ENCODE peak calls at places on chromosomes 12 and 14, in six cellular contexts. Q, U, C, J, O and L are unnamed samples.

GRCh38 chr14:90871605-90872233 is 55.5 kb upstream of the TTC7B start:
- DNase-seq in Q (no peak), U (no peak), C (no peak), J (no peak), O (peak; percentile 66), L (no peak)

GRCh38 chr12:95951515-95951914 is 8.4 kb downstream of the AMDHD1 start:
- DNase-seq in Q (no peak), U (no peak), C (no peak), J (no peak), O (no peak), L (no peak)

GRCh38 chr14:74622257-74622656 is 10.2 kb upstream of the LTBP2 start:
- DNase-seq in Q (no peak), U (no peak), C (no peak), J (no peak), O (no peak), L (no peak)

GRCh38 chr14:70887207-70888150 is 19.8 kb upstream of the PCNX1 start:
- DNase-seq in Q (peak; percentile 79), U (no peak), C (no peak), J (no peak), O (peak; percentile 47), L (no peak)

GRCh38 chr12:31962076-31962475 is 2.9 kb downstream of the RESF1 start:
- DNase-seq in Q (no peak), U (no peak), C (no peak), J (no peak), O (no peak), L (no peak)

GRCh38 chr14:68596701-68597100 is 196.2 kb downstream of the ZFP36L1 start:
- DNase-seq in Q (no peak), U (no peak), C (no peak), J (peak; percentile 65), O (no peak), L (no peak)

GRCh38 chr12:103799504-103800251 is 41.4 kb downstream of the NT5DC3 start:
- DNase-seq in Q (no peak), U (no peak), C (no peak), J (no peak), O (peak; percentile 45), L (no peak)

GRCh38 chr12:120194534-120195395 is at the start of gene GCN1:
- DNase-seq in Q (peak; percentile 91), U (peak; percentile 90), C (peak; percentile 76), J (peak; percentile 90), O (peak; percentile 73), L (peak; percentile 46)

GRCh38 chr14:91299483-91300115 is 55.1 kb upstream of the GPR68 start:
- DNase-seq in Q (no peak), U (no peak), C (no peak), J (no peak), O (no peak), L (no peak)

GRCh38 chr12:76332606-76333005 is 15.6 kb downstream of the BBS10 start:
- DNase-seq in Q (no peak), U (no peak), C (no peak), J (no peak), O (no peak), L (no peak)

GRCh38 chr12:45232146-45232731 is 16.3 kb downstream of the ANO6 start:
- DNase-seq in Q (no peak), U (no peak), C (no peak), J (no peak), O (no peak), L (no peak)

GRCh38 chr14:60722163-60722835 is 1.9 kb downstream of the SIX4 start:
- DNase-seq in Q (peak; percentile 23), U (peak; percentile 80), C (peak; percentile 68), J (peak; percentile 78), O (peak; percentile 49), L (no peak)

GRCh38 chr14:90721619-90722305 is 94.5 kb downstream of the TTC7B start:
- DNase-seq in Q (no peak), U (peak; percentile 2), C (no peak), J (no peak), O (no peak), L (no peak)

GRCh38 chr12:103569278-103569677 is 17.8 kb upstream of the STAB2 start:
- DNase-seq in Q (no peak), U (no peak), C (no peak), J (no peak), O (no peak), L (no peak)

GRCh38 chr14:80278293-80279037 is 67.2 kb upstream of the DIO2 start:
- DNase-seq in Q (no peak), U (no peak), C (no peak), J (no peak), O (peak; percentile 89), L (no peak)

GRCh38 chr12:114902665-114903393 is 218.9 kb upstream of the TBX3 start:
- DNase-seq in Q (peak; percentile 15), U (no peak), C (no peak), J (no peak), O (peak; percentile 81), L (no peak)

GRCh38 chr14:75514673-75515630 is 7.3 kb upstream of the BATF start:
- DNase-seq in Q (peak; percentile 90), U (no peak), C (no peak), J (no peak), O (peak; percentile 30), L (no peak)

GRCh38 chr14:61567838-61568571 is 127.3 kb upstream of the HIF1A start:
- DNase-seq in Q (peak; percentile 33), U (no peak), C (no peak), J (no peak), O (no peak), L (no peak)

GRCh38 chr12:42587564-42588307 is 1.8 kb downstream of the PRICKLE1 start:
- DNase-seq in Q (no peak), U (no peak), C (no peak), J (no peak), O (peak; percentile 47), L (no peak)
- TF ChIP-seq CTCF in Q (no peak), U (no peak), C (no peak), J (no peak), O (no peak), L (no peak)

GRCh38 chr12:52023182-52023975 is 16.6 kb downstream of the TAMALIN start:
- DNase-seq in Q (peak; percentile 87), U (peak; percentile 91), C (peak; percentile 90), J (peak; percentile 94), O (peak; percentile 61), L (peak; percentile 80)

GRCh38 chr12:52022841-52023181 is 16.1 kb downstream of the TAMALIN start:
- DNase-seq in Q (no peak), U (no peak), C (no peak), J (no peak), O (no peak), L (no peak)

GRCh38 chr12:52025301-52026172 is 18.8 kb downstream of the TAMALIN start:
- DNase-seq in Q (peak; percentile 86), U (peak; percentile 86), C (peak; percentile 77), J (peak; percentile 94), O (peak; percentile 91), L (peak; percentile 95)

GRCh38 chr12:52026267-52026666 is 19.5 kb downstream of the TAMALIN start:
- DNase-seq in Q (no peak), U (no peak), C (no peak), J (no peak), O (no peak), L (no peak)

DNA sequence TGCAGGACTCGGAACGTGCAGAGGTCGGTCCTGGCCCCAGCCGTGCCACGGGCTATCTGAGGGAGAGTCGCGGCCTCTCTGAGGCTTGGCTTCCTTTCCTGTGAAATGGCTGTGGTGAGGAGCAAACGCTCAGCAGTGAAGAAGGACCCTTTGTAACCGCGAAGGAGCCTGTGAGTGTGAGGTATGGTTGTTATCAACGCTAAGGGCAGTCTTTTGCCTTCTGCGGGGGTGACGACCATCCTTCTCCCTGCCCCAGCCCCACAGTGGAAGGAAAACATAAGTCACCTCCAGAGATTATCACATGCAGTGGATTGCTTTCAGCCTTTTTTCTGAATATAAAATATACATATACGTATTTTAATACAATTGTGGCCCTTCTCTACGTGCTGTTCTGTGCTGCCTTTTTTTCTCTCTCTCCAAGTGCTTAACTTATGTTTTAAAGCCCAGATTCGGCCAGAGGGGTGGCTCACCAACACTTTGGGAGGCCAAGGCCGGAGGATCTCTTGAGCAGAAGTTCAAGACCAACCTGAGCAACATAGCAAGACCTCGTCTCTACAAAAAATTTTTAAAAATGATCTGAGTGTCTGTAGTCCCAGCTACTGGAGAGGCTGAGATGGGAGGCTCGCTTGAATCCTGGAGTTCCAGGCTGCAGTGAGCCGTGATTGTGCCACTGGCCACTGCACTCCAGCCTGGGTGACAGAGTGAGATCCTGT is 17.4 kb downstream of the TAMALIN start:
- DNase-seq in Q (no peak), U (no peak), C (no peak), J (no peak), O (no peak), L (no peak)
- TF ChIP-seq CTCF in Q (no peak), U (peak; percentile 23), C (peak; percentile 6), J (no peak), O (no peak), L (no peak)

GRCh38 chr14:32620724-32621123 is 291.6 kb downstream of the AKAP6 start:
- DNase-seq in Q (no peak), U (no peak), C (no peak), J (no peak), O (no peak), L (no peak)

GRCh38 chr14:32622742-32623141 is 293.6 kb downstream of the AKAP6 start:
- DNase-seq in Q (peak; percentile 11), U (no peak), C (no peak), J (no peak), O (no peak), L (no peak)

GRCh38 chr14:32623300-32624093 is 294.4 kb downstream of the AKAP6 start:
- DNase-seq in Q (no peak), U (no peak), C (no peak), J (no peak), O (peak; percentile 67), L (no peak)

GRCh38 chr14:32620303-32620702 is 291.2 kb downstream of the AKAP6 start:
- DNase-seq in Q (no peak), U (no peak), C (no peak), J (no peak), O (no peak), L (no peak)

DNA sequence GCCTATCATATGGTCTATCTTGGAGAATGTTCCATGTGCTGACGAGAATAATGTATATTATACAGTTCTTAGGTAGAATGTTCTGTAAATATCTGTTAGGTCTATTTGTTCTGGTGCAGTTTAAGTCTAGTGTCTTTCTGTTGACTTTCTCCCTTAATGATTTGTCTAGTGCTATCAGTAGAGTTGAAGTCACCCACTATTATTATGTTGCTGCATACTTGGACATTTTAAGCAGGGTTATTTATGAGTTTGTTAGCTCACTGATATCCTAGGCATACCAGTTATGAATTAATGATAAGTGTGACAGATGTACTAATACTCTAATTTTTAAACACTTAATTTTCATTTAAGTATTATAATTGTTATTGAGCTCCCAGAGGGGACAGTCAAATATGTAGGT is 292.5 kb downstream of the AKAP6 start:
- DNase-seq in Q (no peak), U (no peak), C (no peak), J (no peak), O (no peak), L (no peak)
- TF ChIP-seq CTCF in Q (no peak), U (no peak), C (no peak), J (no peak), O (no peak), L (no peak)

DNA sequence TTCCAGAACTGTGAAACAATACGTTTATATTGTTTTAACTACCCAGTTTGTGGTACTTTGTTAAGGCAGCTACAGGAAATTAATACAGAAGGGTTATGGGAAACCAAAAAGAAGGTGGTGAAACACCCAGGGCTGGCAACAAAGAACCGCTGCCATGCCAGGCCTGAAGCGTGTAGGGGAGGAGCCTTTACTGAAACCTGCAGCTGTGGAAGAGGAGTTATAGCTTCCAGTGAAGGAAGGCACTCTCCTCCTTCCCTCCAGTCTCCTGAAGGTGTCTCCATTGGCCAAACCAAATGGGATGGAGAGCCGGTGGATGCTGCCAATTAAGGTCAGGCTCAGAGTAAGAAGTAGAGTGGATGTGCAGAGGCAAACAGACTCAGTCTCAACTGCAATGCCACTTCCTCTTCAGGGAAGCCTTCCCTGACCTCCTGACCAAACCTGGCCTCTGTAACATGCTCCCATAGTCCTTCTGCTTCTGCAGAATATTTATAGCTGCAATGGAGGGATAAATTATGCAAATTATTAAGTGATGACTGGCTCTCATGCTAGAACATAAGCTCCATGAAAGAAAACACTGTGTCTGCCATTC is 168.3 kb downstream of the DAD1 start:
- DNase-seq in Q (no peak), U (no peak), C (no peak), J (no peak), O (peak; percentile 26), L (no peak)
- TF ChIP-seq CTCF in Q (no peak), U (no peak), C (no peak), J (no peak), O (no peak), L (no peak)